ENCODE peak calls at places on chromosomes 3 and 15, in ten cellular contexts. K is dorsolateral prefrontal cortex, R is GM06990, J is nephron progenitor cell, G is fibroblast of lung, D is endothelial cell, Z is omental fat pad, P is astrocyte, U is thoracic aorta, E is cardiac fibroblast. Y is an unnamed sample.

GRCh38 chr3:22634450-22634849 is 568.7 kb upstream of the UBE2E2 start:
- DNase-seq in K (no peak), R (no peak), J (no peak), G (no peak), D (no peak), Z (no peak), P (no peak), U (no peak), E (no peak), Y (no peak)

GRCh38 chr15:36970522-36970921 is 129.8 kb downstream of the MEIS2 start:
- DNase-seq in K (no peak), R (no peak), J (no peak), G (no peak), D (no peak), Z (no peak), P (no peak), U (no peak), E (no peak), Y (no peak)

GRCh38 chr3:101312545-101312944 is 7.8 kb downstream of the IMPG2 start:
- DNase-seq in K (no peak), R (no peak), J (no peak), G (no peak), D (no peak), Z (no peak), P (no peak), U (no peak), E (no peak), Y (no peak)

GRCh38 chr15:30038667-30039523 is 43.9 kb upstream of the GOLGA8J start:
- DNase-seq in K (peak), R (no peak), J (no peak), G (no peak), D (no peak), Z (no peak), P (no peak), U (no peak), E (no peak), Y (no peak)

GRCh38 chr3:8970971-8971589 is 7.8 kb upstream of the RAD18 start:
- DNase-seq in K (peak), R (no peak), J (peak), G (peak), D (peak), Z (peak), P (no peak), U (no peak), E (peak), Y (no peak)

GRCh38 chr15:34109775-34110663 is 8.1 kb downstream of the PGBD4 start:
- DNase-seq in K (no peak), R (peak), J (no peak), G (peak), D (peak), Z (no peak), P (peak), U (no peak), E (peak), Y (no peak)

GRCh38 chr15:98826658-98827057 is 178.3 kb downstream of the IGF1R start:
- DNase-seq in K (no peak), R (no peak), J (no peak), G (no peak), D (no peak), Z (no peak), P (no peak), U (no peak), E (no peak), Y (no peak)

GRCh38 chr15:86247249-86247955 is 167.7 kb downstream of the AGBL1 start:
- DNase-seq in K (no peak), R (no peak), J (no peak), G (no peak), D (no peak), Z (no peak), P (no peak), U (no peak), E (no peak), Y (no peak)

GRCh38 chr3:4656059-4656458 is 162.9 kb downstream of the ITPR1 start:
- DNase-seq in K (peak), R (no peak), J (peak), G (peak), D (peak), Z (no peak), P (peak), U (peak), E (peak), Y (peak)

GRCh38 chr3:31572605-31573459 is 40.1 kb downstream of the STT3B start:
- DNase-seq in K (no peak), R (no peak), J (no peak), G (no peak), D (no peak), Z (no peak), P (no peak), U (no peak), E (no peak), Y (no peak)

GRCh38 chr3:77324115-77324514 is 284.2 kb downstream of the ROBO2 start:
- DNase-seq in K (no peak), R (no peak), J (no peak), G (no peak), D (no peak), Z (no peak), P (no peak), U (no peak), E (no peak), Y (no peak)
- TF ChIP-seq CTCF in K (no peak), R (no peak), J (no peak), G (no peak), D (no peak), Z (no peak), P (no peak), U (no peak), E (no peak), Y (no peak)

DNA sequence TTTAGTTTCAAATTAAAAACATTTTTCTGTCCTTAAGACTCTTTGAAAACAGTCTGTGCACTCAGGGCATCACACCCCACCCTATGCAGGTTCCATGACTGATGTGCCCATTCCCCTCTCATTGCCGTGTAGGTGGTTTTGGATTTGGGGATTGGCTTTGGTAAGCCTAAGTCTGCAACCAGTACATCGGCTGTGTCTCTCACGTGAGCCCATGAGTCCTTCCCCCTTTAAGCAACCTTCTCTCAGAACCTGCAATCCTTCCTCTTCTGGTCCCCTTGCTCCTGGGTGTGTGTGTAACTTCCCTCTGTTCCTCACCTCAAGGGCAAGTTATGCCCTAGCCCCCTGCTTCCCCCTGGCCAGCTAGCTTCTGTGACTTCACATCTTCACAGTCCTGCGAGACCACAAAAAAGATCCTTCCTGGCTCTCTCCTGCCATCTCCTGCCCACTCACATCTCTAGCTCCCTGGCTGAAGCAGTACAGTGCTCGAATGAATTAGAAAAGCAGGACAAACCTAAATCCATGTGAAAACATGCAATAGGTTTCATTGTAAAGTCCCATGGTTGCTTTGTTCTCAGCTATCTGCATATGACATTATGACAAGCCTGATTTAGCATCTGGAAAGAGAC is 126.7 kb downstream of the UACA start:
- DNase-seq in K (no peak), R (no peak), J (no peak), G (peak), D (peak), Z (no peak), P (no peak), U (no peak), E (peak), Y (no peak)
- TF ChIP-seq CTCF in K (peak), R (peak), J (peak), G (peak), D (no peak), Z (no peak), P (peak), U (no peak), E (peak), Y (peak)

GRCh38 chr3:44870375-44871061 is 3.9 kb upstream of the TGM4 start:
- DNase-seq in K (no peak), R (no peak), J (no peak), G (no peak), D (no peak), Z (no peak), P (no peak), U (no peak), E (no peak), Y (no peak)
- TF ChIP-seq CTCF in K (no peak), R (no peak), J (no peak), G (no peak), D (no peak), Z (no peak), P (no peak), U (no peak), E (no peak), Y (no peak)

GRCh38 chr15:48112242-48112641 is 8.5 kb upstream of the SLC24A5 start:
- DNase-seq in K (peak), R (no peak), J (peak), G (peak), D (peak), Z (no peak), P (peak), U (no peak), E (peak), Y (no peak)
- TF ChIP-seq CTCF in K (no peak), R (peak), J (peak), G (peak), D (no peak), Z (no peak), P (peak), U (peak), E (peak), Y (peak)

GRCh38 chr3:111282024-111282423 is 210.4 kb downstream of the NECTIN3 start:
- DNase-seq in K (no peak), R (no peak), J (no peak), G (no peak), D (no peak), Z (no peak), P (no peak), U (no peak), E (no peak), Y (no peak)

GRCh38 chr3:111283165-111283564 is 211.5 kb downstream of the NECTIN3 start:
- DNase-seq in K (no peak), R (no peak), J (no peak), G (no peak), D (no peak), Z (no peak), P (no peak), U (no peak), E (peak), Y (no peak)

GRCh38 chr3:111278961-111279360 is 207.3 kb downstream of the NECTIN3 start:
- DNase-seq in K (no peak), R (no peak), J (no peak), G (no peak), D (no peak), Z (no peak), P (no peak), U (no peak), E (no peak), Y (no peak)

DNA sequence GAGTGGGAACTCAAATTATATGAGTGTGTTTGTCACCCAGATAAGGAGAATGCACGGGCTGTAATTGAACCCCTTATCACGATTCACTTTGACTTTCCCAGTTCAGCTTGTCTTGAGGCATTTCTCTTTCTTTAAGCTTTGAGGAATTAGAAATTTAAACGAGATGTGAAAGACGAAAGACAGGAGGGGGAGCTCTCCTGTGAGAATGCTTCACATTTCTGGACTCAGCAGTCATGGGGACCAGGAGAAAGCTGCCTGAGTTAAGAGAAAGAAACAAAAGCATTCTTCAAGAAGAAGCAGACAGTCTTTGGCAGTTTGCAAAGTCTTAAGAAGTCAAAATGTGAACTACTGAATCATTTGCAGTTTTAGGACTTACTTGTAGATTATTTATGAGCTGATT is 205.6 kb downstream of the NECTIN3 start:
- DNase-seq in K (no peak), R (no peak), J (no peak), G (peak), D (no peak), Z (no peak), P (peak), U (no peak), E (peak), Y (no peak)
- TF ChIP-seq CTCF in K (no peak), R (no peak), J (no peak), G (peak), D (no peak), Z (no peak), P (peak), U (no peak), E (no peak), Y (peak)

DNA sequence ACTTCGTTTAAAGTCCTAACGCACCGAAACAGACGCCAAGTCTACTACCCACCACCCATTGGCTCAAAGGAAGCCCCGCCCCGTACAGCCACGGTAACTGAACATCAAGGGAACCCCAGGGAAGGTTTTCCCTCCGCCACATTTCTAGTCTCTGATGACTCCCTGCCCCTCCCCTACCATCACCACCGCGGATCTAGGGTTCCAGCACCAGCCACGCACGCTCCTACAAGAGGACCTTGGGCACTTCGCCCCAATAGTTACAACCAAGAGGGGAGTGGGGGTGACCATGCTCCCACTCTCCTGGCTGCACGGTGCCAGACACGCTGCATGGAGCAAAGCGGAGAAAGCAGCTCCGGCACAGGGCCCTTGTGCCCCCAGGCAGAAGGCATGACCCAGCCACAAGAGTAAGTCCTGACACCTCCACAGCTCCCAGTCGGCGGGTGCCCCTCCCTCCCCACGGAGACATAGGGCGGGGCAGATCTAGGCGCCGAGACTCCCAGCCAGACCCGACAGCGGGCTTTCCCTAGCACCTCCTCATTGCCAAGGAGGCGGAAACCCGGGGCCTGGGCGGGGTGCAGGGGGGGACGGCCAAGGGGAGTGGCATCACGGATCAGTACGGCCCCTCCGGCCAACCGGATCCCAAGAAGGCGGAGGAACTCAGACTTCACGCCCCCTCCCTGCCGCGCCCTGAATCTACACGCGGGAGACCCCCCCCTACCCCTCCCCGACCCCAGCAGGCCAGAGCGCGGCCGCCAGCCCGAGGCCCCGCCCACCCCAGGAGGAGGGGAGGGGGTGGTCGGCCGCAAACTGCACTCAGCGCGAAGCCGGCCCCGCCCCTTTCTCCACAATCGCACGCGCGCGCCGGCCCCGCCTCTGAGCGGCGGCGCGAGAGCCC is 936 bp downstream of the SIN3A start:
- DNase-seq in K (peak), R (peak), J (peak), G (peak), D (peak), Z (peak), P (peak), U (peak), E (peak), Y (no peak)
- TF ChIP-seq CTCF in K (peak), R (no peak), J (no peak), G (no peak), D (no peak), Z (no peak), P (no peak), U (no peak), E (no peak), Y (no peak)

GRCh38 chr15:40867200-40867599 is 6.8 kb downstream of the RHOV start:
- DNase-seq in K (no peak), R (no peak), J (no peak), G (no peak), D (no peak), Z (no peak), P (no peak), U (no peak), E (no peak), Y (no peak)
- TF ChIP-seq CTCF in K (no peak), R (no peak), J (no peak), G (no peak), D (no peak), Z (no peak), P (no peak), U (no peak), E (no peak), Y (no peak)

DNA sequence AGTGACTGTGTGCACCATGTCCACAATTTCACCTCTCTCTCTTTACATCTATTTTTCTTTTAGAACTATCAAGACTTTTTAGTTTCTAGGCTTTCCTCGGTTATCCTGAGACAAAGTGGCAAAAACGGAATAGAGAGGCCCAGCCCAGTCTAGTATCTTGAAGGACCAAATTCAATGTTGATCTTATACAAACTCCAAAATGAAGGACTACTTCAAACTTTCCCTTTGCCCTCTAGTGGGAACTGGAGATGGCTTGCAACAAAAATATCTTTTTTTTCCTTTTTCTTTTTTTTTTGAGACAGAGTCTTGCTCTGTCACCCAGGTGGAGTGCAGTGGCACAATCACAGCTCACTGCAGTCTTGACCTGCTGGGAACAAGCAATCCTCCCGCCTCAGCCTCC is 338.5 kb upstream of the UMPS start:
- DNase-seq in K (no peak), R (no peak), J (no peak), G (no peak), D (no peak), Z (no peak), P (no peak), U (no peak), E (no peak), Y (no peak)
- TF ChIP-seq CTCF in K (no peak), R (peak), J (no peak), G (no peak), D (no peak), Z (no peak), P (no peak), U (no peak), E (no peak), Y (no peak)

DNA sequence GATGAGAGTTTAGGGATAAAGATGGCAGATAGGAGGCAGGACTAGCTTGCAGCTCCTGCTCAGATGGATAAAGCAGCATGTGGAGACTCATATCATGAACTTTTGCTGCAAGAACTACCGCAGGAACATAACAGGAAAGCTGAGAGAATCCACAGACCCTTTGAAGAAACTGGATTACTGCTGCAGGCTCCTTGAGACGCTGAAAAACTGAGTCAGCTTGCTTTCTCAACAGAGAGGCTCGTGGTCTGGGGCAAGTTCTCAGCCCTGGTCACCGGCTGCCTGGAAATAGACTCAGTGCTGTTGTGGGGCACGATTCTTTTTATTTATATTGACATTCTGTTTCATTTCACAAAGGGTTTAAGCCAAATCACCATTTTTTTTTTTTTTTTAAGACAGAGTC is 28.8 kb upstream of the TRIM59 start:
- DNase-seq in K (no peak), R (no peak), J (no peak), G (peak), D (no peak), Z (no peak), P (peak), U (no peak), E (peak), Y (no peak)
- TF ChIP-seq CTCF in K (no peak), R (no peak), J (no peak), G (no peak), D (no peak), Z (no peak), P (no peak), U (no peak), E (no peak), Y (no peak)

GRCh38 chr15:65926459-65926858 is 57.2 kb downstream of the RAB11A start:
- DNase-seq in K (no peak), R (no peak), J (no peak), G (no peak), D (no peak), Z (no peak), P (no peak), U (no peak), E (no peak), Y (no peak)

GRCh38 chr15:65929573-65929972 is 60.3 kb downstream of the RAB11A start:
- DNase-seq in K (no peak), R (no peak), J (no peak), G (no peak), D (no peak), Z (no peak), P (no peak), U (no peak), E (no peak), Y (no peak)

GRCh38 chr15:65926899-65927298 is 57.6 kb downstream of the RAB11A start:
- DNase-seq in K (no peak), R (no peak), J (no peak), G (no peak), D (no peak), Z (no peak), P (no peak), U (no peak), E (no peak), Y (no peak)

GRCh38 chr15:65925338-65925737 is 56.0 kb downstream of the RAB11A start:
- DNase-seq in K (no peak), R (no peak), J (no peak), G (no peak), D (no peak), Z (no peak), P (no peak), U (no peak), E (no peak), Y (no peak)

DNA sequence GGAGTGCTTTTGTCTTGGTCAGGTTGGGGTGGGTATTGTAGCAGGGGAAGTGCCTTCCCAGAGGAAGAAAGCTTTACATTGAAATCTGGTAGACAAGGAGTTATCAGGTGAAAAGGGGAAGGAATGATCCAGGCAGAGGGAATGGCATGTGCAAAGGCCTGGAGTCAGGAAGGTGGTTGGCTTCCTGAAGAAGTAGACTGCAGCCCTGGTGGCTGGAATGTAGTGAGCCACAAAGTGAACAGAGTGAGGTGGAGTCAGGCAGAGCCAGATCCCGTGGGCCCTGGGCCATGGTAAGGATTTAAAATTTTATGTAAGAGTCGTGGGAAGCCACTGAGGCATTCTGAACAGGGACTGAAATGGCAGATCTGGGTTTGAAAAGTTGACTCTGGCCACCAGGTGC is 58.3 kb downstream of the RAB11A start:
- DNase-seq in K (no peak), R (no peak), J (no peak), G (no peak), D (no peak), Z (no peak), P (no peak), U (no peak), E (no peak), Y (no peak)
- TF ChIP-seq CTCF in K (no peak), R (no peak), J (no peak), G (peak), D (peak), Z (no peak), P (no peak), U (no peak), E (peak), Y (no peak)